ENCODE peak calls at places on chromosome 15, in eight cellular contexts. One of them, this sample, is unnamed.

GRCh38 chr15:45921376-45921775 is 286.5 kb downstream of the SQOR start:
- DNase-seq in right atrium auricular region: no peak
- DNase-seq in AG09309: no peak
- DNase-seq in tibial nerve: no peak
- DNase-seq in MM.1S: no peak
- DNase-seq in suprapubic skin: no peak
- DNase-seq in uterus: no peak
- DNase-seq in GM12864: no peak
- DNase-seq in this sample: no peak

GRCh38 chr15:94546838-94547237 is 315.5 kb downstream of the MCTP2 start:
- DNase-seq in right atrium auricular region: no peak
- DNase-seq in AG09309: no peak
- DNase-seq in tibial nerve: no peak
- DNase-seq in MM.1S: no peak
- DNase-seq in suprapubic skin: no peak
- DNase-seq in uterus: no peak
- DNase-seq in GM12864: no peak
- DNase-seq in this sample: no peak

GRCh38 chr15:73926191-73927002 is at the start of gene LOXL1:
- DNase-seq in right atrium auricular region: peak
- DNase-seq in AG09309: no peak
- DNase-seq in tibial nerve: peak
- DNase-seq in MM.1S: no peak
- DNase-seq in suprapubic skin: no peak
- DNase-seq in uterus: peak
- DNase-seq in GM12864: no peak
- DNase-seq in this sample: no peak

GRCh38 chr15:62483817-62484216 is 318.7 kb upstream of the C2CD4B start:
- DNase-seq in right atrium auricular region: no peak
- DNase-seq in AG09309: no peak
- DNase-seq in tibial nerve: no peak
- DNase-seq in MM.1S: no peak
- DNase-seq in suprapubic skin: no peak
- DNase-seq in uterus: no peak
- DNase-seq in GM12864: no peak
- DNase-seq in this sample: no peak

GRCh38 chr15:29611057-29611456 is 211.2 kb downstream of the TJP1 start:
- DNase-seq in right atrium auricular region: no peak
- DNase-seq in AG09309: no peak
- DNase-seq in tibial nerve: no peak
- DNase-seq in MM.1S: no peak
- DNase-seq in suprapubic skin: no peak
- DNase-seq in uterus: no peak
- DNase-seq in GM12864: no peak
- DNase-seq in this sample: no peak

GRCh38 chr15:80779658-80780415 is 667 bp downstream of the CEMIP start:
- DNase-seq in right atrium auricular region: no peak
- DNase-seq in AG09309: no peak
- DNase-seq in tibial nerve: no peak
- DNase-seq in MM.1S: no peak
- DNase-seq in suprapubic skin: no peak
- DNase-seq in uterus: no peak
- DNase-seq in GM12864: no peak
- DNase-seq in this sample: no peak

GRCh38 chr15:88083828-88084760 is 172.4 kb downstream of the NTRK3 start:
- DNase-seq in right atrium auricular region: no peak
- DNase-seq in AG09309: peak
- DNase-seq in tibial nerve: no peak
- DNase-seq in MM.1S: no peak
- DNase-seq in suprapubic skin: no peak
- DNase-seq in uterus: peak
- DNase-seq in GM12864: no peak
- DNase-seq in this sample: no peak

GRCh38 chr15:46956456-46956855 is 760.8 kb upstream of the SEMA6D start:
- DNase-seq in right atrium auricular region: no peak
- DNase-seq in AG09309: no peak
- DNase-seq in tibial nerve: no peak
- DNase-seq in MM.1S: no peak
- DNase-seq in suprapubic skin: no peak
- DNase-seq in uterus: no peak
- DNase-seq in GM12864: no peak
- DNase-seq in this sample: no peak

GRCh38 chr15:23446215-23447106 is 582 bp downstream of the GOLGA6L2 start:
- DNase-seq in right atrium auricular region: no peak
- DNase-seq in AG09309: no peak
- DNase-seq in tibial nerve: no peak
- DNase-seq in MM.1S: no peak
- DNase-seq in suprapubic skin: no peak
- DNase-seq in uterus: no peak
- DNase-seq in GM12864: no peak
- DNase-seq in this sample: no peak

GRCh38 chr15:34147371-34148140 is 45.7 kb downstream of the PGBD4 start:
- DNase-seq in right atrium auricular region: no peak
- DNase-seq in AG09309: no peak
- DNase-seq in tibial nerve: no peak
- DNase-seq in MM.1S: no peak
- DNase-seq in suprapubic skin: no peak
- DNase-seq in uterus: no peak
- DNase-seq in GM12864: no peak
- DNase-seq in this sample: no peak

GRCh38 chr15:98126326-98127090 is 166.0 kb downstream of the ARRDC4 start:
- DNase-seq in right atrium auricular region: no peak
- DNase-seq in AG09309: no peak
- DNase-seq in tibial nerve: no peak
- DNase-seq in MM.1S: no peak
- DNase-seq in suprapubic skin: no peak
- DNase-seq in uterus: no peak
- DNase-seq in GM12864: no peak
- DNase-seq in this sample: no peak

GRCh38 chr15:79943820-79944219 is 27.2 kb downstream of the BCL2A1 start:
- DNase-seq in right atrium auricular region: no peak
- DNase-seq in AG09309: no peak
- DNase-seq in tibial nerve: no peak
- DNase-seq in MM.1S: no peak
- DNase-seq in suprapubic skin: no peak
- DNase-seq in uterus: no peak
- DNase-seq in GM12864: no peak
- DNase-seq in this sample: peak

GRCh38 chr15:35243758-35244157 is 158.7 kb upstream of the NANOGP8 start:
- DNase-seq in right atrium auricular region: no peak
- DNase-seq in AG09309: no peak
- DNase-seq in tibial nerve: no peak
- DNase-seq in MM.1S: no peak
- DNase-seq in suprapubic skin: no peak
- DNase-seq in uterus: no peak
- DNase-seq in GM12864: no peak
- DNase-seq in this sample: no peak

GRCh38 chr15:48614051-48614450 is 31.5 kb downstream of the FBN1 start:
- DNase-seq in right atrium auricular region: no peak
- DNase-seq in AG09309: no peak
- DNase-seq in tibial nerve: no peak
- DNase-seq in MM.1S: no peak
- DNase-seq in suprapubic skin: no peak
- DNase-seq in uterus: no peak
- DNase-seq in GM12864: no peak
- DNase-seq in this sample: no peak

GRCh38 chr15:62567501-62567900 is 402.4 kb upstream of the C2CD4B start:
- DNase-seq in right atrium auricular region: no peak
- DNase-seq in AG09309: no peak
- DNase-seq in tibial nerve: no peak
- DNase-seq in MM.1S: no peak
- DNase-seq in suprapubic skin: no peak
- DNase-seq in uterus: no peak
- DNase-seq in GM12864: no peak
- DNase-seq in this sample: no peak

GRCh38 chr15:70101459-70102113 is 3.9 kb upstream of the TLE3 start:
- DNase-seq in right atrium auricular region: no peak
- DNase-seq in AG09309: peak
- DNase-seq in tibial nerve: no peak
- DNase-seq in MM.1S: peak
- DNase-seq in suprapubic skin: no peak
- DNase-seq in uterus: peak
- DNase-seq in GM12864: no peak
- DNase-seq in this sample: no peak

GRCh38 chr15:35519536-35520149 is 26.3 kb downstream of the DPH6 start:
- DNase-seq in right atrium auricular region: no peak
- DNase-seq in AG09309: no peak
- DNase-seq in tibial nerve: no peak
- DNase-seq in MM.1S: peak
- DNase-seq in suprapubic skin: no peak
- DNase-seq in uterus: no peak
- DNase-seq in GM12864: no peak
- DNase-seq in this sample: peak

GRCh38 chr15:99565031-99565280 is 828 bp upstream of the MEF2A start:
- DNase-seq in right atrium auricular region: no peak
- DNase-seq in AG09309: no peak
- DNase-seq in tibial nerve: no peak
- DNase-seq in MM.1S: peak
- DNase-seq in suprapubic skin: peak
- DNase-seq in uterus: no peak
- DNase-seq in GM12864: no peak
- DNase-seq in this sample: no peak

GRCh38 chr15:36506733-36507356 is 72.6 kb upstream of the CDIN1 start:
- DNase-seq in right atrium auricular region: no peak
- DNase-seq in AG09309: no peak
- DNase-seq in tibial nerve: no peak
- DNase-seq in MM.1S: no peak
- DNase-seq in suprapubic skin: no peak
- DNase-seq in uterus: no peak
- DNase-seq in GM12864: no peak
- DNase-seq in this sample: no peak

GRCh38 chr15:34582461-34583357 is 742 bp downstream of the GOLGA8B start:
- DNase-seq in right atrium auricular region: no peak
- DNase-seq in AG09309: no peak
- DNase-seq in tibial nerve: no peak
- DNase-seq in MM.1S: peak
- DNase-seq in suprapubic skin: no peak
- DNase-seq in uterus: no peak
- DNase-seq in GM12864: no peak
- DNase-seq in this sample: peak

GRCh38 chr15:51692154-51692553 is 10.9 kb downstream of the SCG3 start:
- DNase-seq in right atrium auricular region: no peak
- DNase-seq in AG09309: no peak
- DNase-seq in tibial nerve: no peak
- DNase-seq in MM.1S: no peak
- DNase-seq in suprapubic skin: no peak
- DNase-seq in uterus: no peak
- DNase-seq in GM12864: no peak
- DNase-seq in this sample: no peak

GRCh38 chr15:51687565-51687964 is 6.3 kb downstream of the SCG3 start:
- DNase-seq in right atrium auricular region: no peak
- DNase-seq in AG09309: no peak
- DNase-seq in tibial nerve: no peak
- DNase-seq in MM.1S: no peak
- DNase-seq in suprapubic skin: no peak
- DNase-seq in uterus: no peak
- DNase-seq in GM12864: no peak
- DNase-seq in this sample: no peak

GRCh38 chr15:51688863-51689262 is 7.6 kb downstream of the SCG3 start:
- DNase-seq in right atrium auricular region: no peak
- DNase-seq in AG09309: no peak
- DNase-seq in tibial nerve: no peak
- DNase-seq in MM.1S: no peak
- DNase-seq in suprapubic skin: no peak
- DNase-seq in uterus: no peak
- DNase-seq in GM12864: no peak
- DNase-seq in this sample: peak
- TF ChIP-seq CTCF in right atrium auricular region: no peak
- TF ChIP-seq CTCF in AG09309: peak
- TF ChIP-seq CTCF in tibial nerve: no peak
- TF ChIP-seq CTCF in MM.1S: no peak
- TF ChIP-seq CTCF in suprapubic skin: no peak
- TF ChIP-seq CTCF in uterus: no peak
- TF ChIP-seq CTCF in GM12864: peak
- TF ChIP-seq CTCF in this sample: peak

GRCh38 chr15:85858586-85859375 is 64.1 kb upstream of the KLHL25 start:
- DNase-seq in right atrium auricular region: peak
- DNase-seq in AG09309: no peak
- DNase-seq in tibial nerve: no peak
- DNase-seq in MM.1S: peak
- DNase-seq in suprapubic skin: peak
- DNase-seq in uterus: peak
- DNase-seq in GM12864: peak
- DNase-seq in this sample: peak
- H3K4me3 ChIP-seq in right atrium auricular region: no peak
- H3K4me3 ChIP-seq in AG09309: no peak
- H3K4me3 ChIP-seq in tibial nerve: no peak
- H3K4me3 ChIP-seq in MM.1S: peak
- H3K4me3 ChIP-seq in suprapubic skin: no peak
- H3K4me3 ChIP-seq in uterus: no peak
- H3K4me3 ChIP-seq in GM12864: no peak
- H3K4me3 ChIP-seq in this sample: no peak

GRCh38 chr15:67104453-67104852 is 39.1 kb downstream of the SMAD3 start:
- DNase-seq in right atrium auricular region: no peak
- DNase-seq in AG09309: no peak
- DNase-seq in tibial nerve: no peak
- DNase-seq in MM.1S: no peak
- DNase-seq in suprapubic skin: no peak
- DNase-seq in uterus: no peak
- DNase-seq in GM12864: no peak
- DNase-seq in this sample: no peak

GRCh38 chr15:67103869-67104268 is 38.5 kb downstream of the SMAD3 start:
- DNase-seq in right atrium auricular region: no peak
- DNase-seq in AG09309: no peak
- DNase-seq in tibial nerve: no peak
- DNase-seq in MM.1S: no peak
- DNase-seq in suprapubic skin: no peak
- DNase-seq in uterus: no peak
- DNase-seq in GM12864: no peak
- DNase-seq in this sample: no peak

GRCh38 chr15:67106764-67107013 is 41.3 kb downstream of the SMAD3 start:
- DNase-seq in right atrium auricular region: no peak
- DNase-seq in AG09309: no peak
- DNase-seq in tibial nerve: no peak
- DNase-seq in MM.1S: no peak
- DNase-seq in suprapubic skin: no peak
- DNase-seq in uterus: no peak
- DNase-seq in GM12864: no peak
- DNase-seq in this sample: no peak

GRCh38 chr15:67105991-67106763 is 40.8 kb downstream of the SMAD3 start:
- DNase-seq in right atrium auricular region: no peak
- DNase-seq in AG09309: no peak
- DNase-seq in tibial nerve: no peak
- DNase-seq in MM.1S: no peak
- DNase-seq in suprapubic skin: no peak
- DNase-seq in uterus: no peak
- DNase-seq in GM12864: no peak
- DNase-seq in this sample: no peak

GRCh38 chr15:67105065-67105951 is 39.9 kb downstream of the SMAD3 start:
- DNase-seq in right atrium auricular region: peak
- DNase-seq in AG09309: peak
- DNase-seq in tibial nerve: no peak
- DNase-seq in MM.1S: no peak
- DNase-seq in suprapubic skin: peak
- DNase-seq in uterus: peak
- DNase-seq in GM12864: no peak
- DNase-seq in this sample: no peak
- TF ChIP-seq CTCF in right atrium auricular region: no peak
- TF ChIP-seq CTCF in AG09309: no peak
- TF ChIP-seq CTCF in tibial nerve: peak
- TF ChIP-seq CTCF in MM.1S: no peak
- TF ChIP-seq CTCF in suprapubic skin: peak
- TF ChIP-seq CTCF in uterus: peak
- TF ChIP-seq CTCF in GM12864: no peak
- TF ChIP-seq CTCF in this sample: no peak

GRCh38 chr15:39028069-39028468 is 463.5 kb upstream of the RASGRP1 start:
- DNase-seq in right atrium auricular region: peak
- DNase-seq in AG09309: no peak
- DNase-seq in tibial nerve: no peak
- DNase-seq in MM.1S: no peak
- DNase-seq in suprapubic skin: no peak
- DNase-seq in uterus: no peak
- DNase-seq in GM12864: no peak
- DNase-seq in this sample: no peak
- H3K4me3 ChIP-seq in right atrium auricular region: no peak
- H3K4me3 ChIP-seq in AG09309: no peak
- H3K4me3 ChIP-seq in tibial nerve: no peak
- H3K4me3 ChIP-seq in MM.1S: no peak
- H3K4me3 ChIP-seq in suprapubic skin: no peak
- H3K4me3 ChIP-seq in uterus: no peak
- H3K4me3 ChIP-seq in GM12864: no peak
- H3K4me3 ChIP-seq in this sample: no peak

This sample was measured in GM12865.